ENCODE peak calls at places on chromosomes 6 and 20, in four cellular contexts. Z, E, J and I are unnamed samples.

GRCh38 chr6:69791065-69791471 is 5.7 kb downstream of the LMBRD1 start:
- ATAC-seq in J (no peak), Z (peak; percentile 43), E (no peak), I (peak; percentile 68)

GRCh38 chr20:37225146-37225545 is 36.5 kb downstream of the GHRH start:
- ATAC-seq in Z (no peak), E (no peak), J (no peak), I (no peak)

GRCh38 chr20:54152227-54153040 is 21.4 kb downstream of the CYP24A1 start:
- ATAC-seq in E (peak; percentile 14), J (peak; percentile 38), Z (no peak), I (no peak)

GRCh38 chr6:114342086-114342825 is 567 bp downstream of the HS3ST5 start:
- ATAC-seq in J (peak; percentile 62), E (no peak), Z (peak; percentile 33), I (no peak)

GRCh38 chr6:163837681-163838431 is 423.3 kb downstream of the QKI start:
- ATAC-seq in E (no peak), J (no peak), Z (no peak), I (no peak)

GRCh38 chr6:99416892-99417767 is 8.0 kb downstream of the PNISR start:
- ATAC-seq in J (no peak), E (no peak), Z (no peak), I (no peak)

GRCh38 chr6:168686831-168687730 is 246.1 kb downstream of the SMOC2 start:
- ATAC-seq in E (peak; percentile 46), J (no peak), Z (no peak), I (no peak)

GRCh38 chr6:108948252-108948651 is 100.0 kb downstream of the ARMC2 start:
- ATAC-seq in J (no peak), Z (no peak), E (no peak), I (no peak)

GRCh38 chr6:117920493-117920845 is 13.4 kb downstream of the SLC35F1 start:
- ATAC-seq in E (no peak), J (no peak), Z (no peak), I (no peak)

GRCh38 chr20:23995905-23996666 is 7.5 kb upstream of the GGTLC1 start:
- ATAC-seq in J (no peak), Z (peak; percentile 38), E (no peak), I (no peak)

GRCh38 chr6:54697423-54697822 is 149.1 kb upstream of the FAM83B start:
- ATAC-seq in E (peak; percentile 64), J (no peak), Z (peak; percentile 75), I (no peak)

GRCh38 chr6:33198159-33198852 is 2.2 kb downstream of the RXRB start:
- ATAC-seq in J (no peak), E (no peak), Z (no peak), I (no peak)

GRCh38 chr20:39627765-39628164 is 665.6 kb downstream of the DHX35 start:
- ATAC-seq in J (no peak), Z (no peak), E (no peak), I (peak; percentile 57)

GRCh38 chr6:20877008-20877937 is 343.0 kb downstream of the CDKAL1 start:
- ATAC-seq in J (peak; percentile 99), Z (peak; percentile 98), E (peak; percentile 95), I (peak; percentile 83)

GRCh38 chr20:45343445-45343866 is 4.8 kb downstream of the SDC4 start:
- ATAC-seq in J (no peak), E (no peak), Z (peak; percentile 43), I (no peak)

GRCh38 chr6:35415065-35415880 is 36.9 kb upstream of the FANCE start:
- ATAC-seq in E (peak; percentile 81), J (peak; percentile 92), Z (peak; percentile 93), I (peak; percentile 87)

GRCh38 chr6:154868143-154868594 is 126.9 kb upstream of the TIAM2 start:
- ATAC-seq in Z (peak; percentile 57), E (peak; percentile 68), J (no peak), I (no peak)

DNA sequence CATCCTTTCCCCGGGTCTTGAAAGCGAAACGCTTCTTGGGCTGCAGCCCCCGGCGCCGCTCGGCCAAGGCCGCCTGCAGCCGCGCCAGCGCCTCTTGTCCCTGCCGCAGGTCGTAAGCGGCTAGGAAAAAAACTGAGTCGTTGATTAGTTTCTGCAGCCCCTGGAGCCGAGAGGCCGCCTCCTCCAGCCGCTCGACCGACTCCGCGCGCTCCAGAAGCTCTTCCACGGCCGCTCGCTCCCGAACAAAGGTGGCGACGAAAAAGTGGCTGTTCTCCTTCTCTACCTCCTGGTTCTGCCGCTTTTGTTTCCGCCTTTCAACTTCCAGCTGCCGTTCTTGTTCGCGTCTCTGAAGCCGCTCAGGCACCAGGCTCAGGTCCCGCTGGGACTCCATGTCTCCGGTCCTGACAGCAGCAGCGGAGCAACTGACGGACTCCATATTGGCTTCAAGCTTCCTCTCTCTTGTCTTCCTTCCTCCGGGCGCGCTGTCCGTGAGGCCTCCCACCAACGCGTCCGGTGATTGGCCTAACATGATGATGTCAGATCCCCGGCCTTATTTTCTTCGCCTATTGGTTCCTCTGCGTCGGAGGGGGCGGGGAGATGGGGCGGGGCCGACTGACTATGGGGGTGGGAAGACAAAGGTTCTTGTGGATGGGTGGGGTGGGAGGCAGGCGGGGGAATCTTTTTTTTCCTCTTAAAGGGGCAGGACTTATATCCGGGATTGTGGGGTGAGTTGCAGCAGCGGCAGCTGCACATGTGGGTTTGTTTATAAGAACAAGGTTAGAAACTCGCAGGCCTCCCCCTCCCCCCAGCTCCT is at the start of gene TBCC:
- ATAC-seq in E (peak; percentile 79), J (peak; percentile 82), Z (peak; percentile 94), I (peak; percentile 93)
- TF ChIP-seq POLR2A in E (peak; percentile 87), J (peak; percentile 93), Z (peak; percentile 99), I (peak; percentile 90)

GRCh38 chr20:25226433-25227316 is 21.2 kb upstream of the PYGB start:
- ATAC-seq in Z (peak; percentile 58), J (no peak), E (no peak), I (peak; percentile 48)
- H3K27ac ChIP-seq in Z (peak overlapping the region; percentile 83), J (peak overlapping the region; percentile 79), E (peak overlapping the region; percentile 27), I (peak overlapping the region; percentile 91)

GRCh38 chr6:15622045-15622750 is 40.6 kb downstream of the DTNBP1 start:
- ATAC-seq in Z (no peak), J (no peak), E (no peak), I (no peak)

GRCh38 chr6:15619330-15619729 is 43.5 kb downstream of the DTNBP1 start:
- ATAC-seq in Z (no peak), E (no peak), J (no peak), I (no peak)

GRCh38 chr6:15620616-15621015 is 42.2 kb downstream of the DTNBP1 start:
- ATAC-seq in Z (no peak), J (no peak), E (no peak), I (no peak)

GRCh38 chr6:15623282-15624116 is 39.3 kb downstream of the DTNBP1 start:
- ATAC-seq in Z (no peak), J (no peak), E (peak; percentile 49), I (peak; percentile 73)

GRCh38 chr6:15621203-15622044 is 41.4 kb downstream of the DTNBP1 start:
- ATAC-seq in J (no peak), E (no peak), Z (peak; percentile 59), I (no peak)
- TF ChIP-seq POLR2A in J (no peak), E (no peak), Z (no peak), I (no peak)

GRCh38 chr6:7535498-7535897 is 6.0 kb upstream of the DSP start:
- ATAC-seq in J (no peak), Z (no peak), E (no peak), I (no peak)

GRCh38 chr6:7532821-7533220 is 8.7 kb upstream of the DSP start:
- ATAC-seq in E (peak; percentile 60), J (no peak), Z (no peak), I (no peak)

GRCh38 chr6:7529141-7529540 is 12.3 kb upstream of the DSP start:
- ATAC-seq in J (no peak), Z (no peak), E (no peak), I (no peak)

GRCh38 chr6:7534192-7534591 is 7.3 kb upstream of the DSP start:
- ATAC-seq in Z (no peak), E (no peak), J (no peak), I (no peak)

GRCh38 chr6:7532232-7532631 is 9.2 kb upstream of the DSP start:
- ATAC-seq in Z (peak; percentile 81), E (peak; percentile 75), J (no peak), I (no peak)
- H3K27ac ChIP-seq in Z (no peak overlapping the region), E (no peak overlapping the region), J (no peak overlapping the region), I (no peak overlapping the region)

GRCh38 chr20:35618372-35619131 is 2.9 kb downstream of the SPAG4 start:
- ATAC-seq in E (no peak), J (peak; percentile 1), Z (no peak), I (no peak)

GRCh38 chr20:35618032-35618371 is 2.4 kb downstream of the SPAG4 start:
- ATAC-seq in E (no peak), J (no peak), Z (no peak), I (no peak)

GRCh38 chr20:35616465-35617396 is 1.1 kb downstream of the SPAG4 start:
- ATAC-seq in E (peak; percentile 55), Z (peak; percentile 69), J (peak; percentile 53), I (peak; percentile 52)

GRCh38 chr20:35617397-35618031 is 1.9 kb downstream of the SPAG4 start:
- ATAC-seq in J (peak; percentile 49), E (no peak), Z (peak; percentile 10), I (no peak)

GRCh38 chr20:35615667-35616464 is at the start of gene SPAG4:
- ATAC-seq in J (peak; percentile 40), Z (peak; percentile 89), E (peak; percentile 83), I (peak; percentile 92)
- TF ChIP-seq POLR2A in J (peak; percentile 79), Z (peak; percentile 83), E (no peak), I (peak; percentile 77)